ENCODE peak calls at places on chromosome 9, in eight cellular contexts. L is K562, G is SK-N-SH, C is endothelial cell of umbilical vein, D is prostate gland, M is GM23338, P is esophagus muscularis mucosa, X is SK-N-MC. F is an unnamed sample.

GRCh38 chr9:122195875-122196274 is 32.9 kb downstream of the LHX6 start:
- DNase-seq in L (no peak), G (no peak), C (no peak), D (no peak), M (no peak), P (no peak), X (no peak), F (no peak)

GRCh38 chr9:83425240-83425639 is 113.0 kb downstream of the FRMD3 start:
- DNase-seq in L (no peak), G (no peak), C (no peak), D (peak), M (no peak), P (no peak), X (no peak), F (no peak)

GRCh38 chr9:129102791-129103594 is 7.6 kb downstream of the CRAT start:
- DNase-seq in L (peak), G (peak), C (peak), D (no peak), M (peak), P (no peak), X (no peak), F (peak)

GRCh38 chr9:103707181-103707580 is 386.9 kb upstream of the SMC2 start:
- DNase-seq in L (no peak), G (no peak), C (no peak), D (no peak), M (no peak), P (no peak), X (no peak), F (no peak)

GRCh38 chr9:38333047-38333446 is 59.5 kb upstream of the ALDH1B1 start:
- DNase-seq in L (no peak), G (no peak), C (no peak), D (no peak), M (no peak), P (no peak), X (no peak), F (no peak)

GRCh38 chr9:126113176-126113575 is 213.5 kb upstream of the MVB12B start:
- DNase-seq in L (no peak), G (no peak), C (no peak), D (no peak), M (no peak), P (no peak), X (no peak), F (no peak)

GRCh38 chr9:33988219-33988890 is 60.3 kb downstream of the UBAP2 start:
- DNase-seq in L (no peak), G (no peak), C (no peak), D (no peak), M (no peak), P (no peak), X (no peak), F (no peak)

GRCh38 chr9:19498015-19498414 is 89.2 kb downstream of the ACER2 start:
- DNase-seq in L (no peak), G (no peak), C (no peak), D (no peak), M (no peak), P (peak), X (no peak), F (no peak)

GRCh38 chr9:35538361-35539234 is 48.7 kb downstream of the RUSC2 start:
- DNase-seq in L (no peak), G (peak), C (peak), D (no peak), M (peak), P (no peak), X (peak), F (peak)

GRCh38 chr9:18438300-18438925 is 35.5 kb upstream of the ADAMTSL1 start:
- DNase-seq in L (no peak), G (peak), C (peak), D (peak), M (peak), P (no peak), X (no peak), F (peak)

GRCh38 chr9:111910428-111910827 is 13.8 kb downstream of the UGCG start:
- DNase-seq in L (no peak), G (no peak), C (no peak), D (no peak), M (no peak), P (no peak), X (no peak), F (no peak)

GRCh38 chr9:86342269-86342668 is 11.9 kb downstream of the TUT7 start:
- DNase-seq in L (no peak), G (no peak), C (no peak), D (no peak), M (no peak), P (no peak), X (no peak), F (no peak)

GRCh38 chr9:132591244-132591643 is 8.8 kb downstream of the BARHL1 start:
- DNase-seq in L (no peak), G (no peak), C (no peak), D (no peak), M (peak), P (no peak), X (no peak), F (no peak)

GRCh38 chr9:16367605-16368424 is 502.7 kb downstream of the BNC2 start:
- DNase-seq in L (no peak), G (no peak), C (no peak), D (no peak), M (no peak), P (no peak), X (no peak), F (no peak)

GRCh38 chr9:107976767-107977166 is 487.2 kb upstream of the KLF4 start:
- DNase-seq in L (no peak), G (no peak), C (no peak), D (no peak), M (no peak), P (no peak), X (no peak), F (peak)

GRCh38 chr9:133707065-133707760 is 30.9 kb downstream of the SARDH start:
- DNase-seq in L (no peak), G (no peak), C (no peak), D (no peak), M (no peak), P (no peak), X (peak), F (no peak)

GRCh38 chr9:6049798-6050197 is 34.4 kb upstream of the RANBP6 start:
- DNase-seq in L (peak), G (no peak), C (peak), D (no peak), M (peak), P (no peak), X (no peak), F (no peak)

GRCh38 chr9:2645569-2645968 is 24.0 kb downstream of the VLDLR start:
- DNase-seq in L (no peak), G (no peak), C (no peak), D (no peak), M (no peak), P (no peak), X (no peak), F (no peak)

GRCh38 chr9:112119225-112120045 is 55.7 kb downstream of the SUSD1 start:
- DNase-seq in L (no peak), G (no peak), C (no peak), D (peak), M (no peak), P (peak), X (no peak), F (peak)

GRCh38 chr9:136806067-136806466 is 1.7 kb upstream of the RABL6 start:
- DNase-seq in L (no peak), G (no peak), C (no peak), D (no peak), M (no peak), P (no peak), X (no peak), F (no peak)

GRCh38 chr9:131235480-131235851 is 40.8 kb downstream of the FAM78A start:
- DNase-seq in L (no peak), G (no peak), C (no peak), D (no peak), M (no peak), P (no peak), X (no peak), F (no peak)

GRCh38 chr9:27548055-27548741 is 18.6 kb upstream of the MOB3B start:
- DNase-seq in L (no peak), G (peak), C (peak), D (no peak), M (peak), P (no peak), X (no peak), F (no peak)

GRCh38 chr9:130590305-130590704 is 10.9 kb downstream of the FUBP3 start:
- DNase-seq in L (no peak), G (no peak), C (no peak), D (no peak), M (no peak), P (no peak), X (no peak), F (no peak)

GRCh38 chr9:130471411-130472183 is 26.8 kb downstream of the ASS1 start:
- DNase-seq in L (no peak), G (no peak), C (no peak), D (no peak), M (no peak), P (no peak), X (no peak), F (no peak)

GRCh38 chr9:78973906-78974305 is 597.9 kb upstream of the TLE4 start:
- DNase-seq in L (no peak), G (no peak), C (no peak), D (no peak), M (peak), P (no peak), X (no peak), F (no peak)

GRCh38 chr9:7342229-7342628 is 457.3 kb downstream of the DMAC1 start:
- DNase-seq in L (no peak), G (no peak), C (no peak), D (no peak), M (peak), P (no peak), X (no peak), F (no peak)

GRCh38 chr9:112331676-112331955 is 1.8 kb downstream of the PTBP3 start:
- DNase-seq in L (no peak), G (no peak), C (peak), D (no peak), M (no peak), P (no peak), X (no peak), F (no peak)

GRCh38 chr9:96522371-96522770 is 72.4 kb downstream of the HABP4 start:
- DNase-seq in L (no peak), G (no peak), C (no peak), D (no peak), M (no peak), P (no peak), X (no peak), F (no peak)

GRCh38 chr9:96519095-96519494 is 69.1 kb downstream of the HABP4 start:
- DNase-seq in L (no peak), G (no peak), C (no peak), D (no peak), M (no peak), P (no peak), X (no peak), F (no peak)

GRCh38 chr9:96515629-96516470 is 65.9 kb downstream of the HABP4 start:
- DNase-seq in L (no peak), G (no peak), C (no peak), D (no peak), M (no peak), P (no peak), X (no peak), F (no peak)

GRCh38 chr9:96523429-96523828 is 73.5 kb downstream of the HABP4 start:
- DNase-seq in L (no peak), G (no peak), C (no peak), D (no peak), M (no peak), P (no peak), X (no peak), F (no peak)

GRCh38 chr9:96519726-96520125 is 69.8 kb downstream of the HABP4 start:
- DNase-seq in L (no peak), G (no peak), C (no peak), D (no peak), M (no peak), P (no peak), X (no peak), F (no peak)
- H3K27ac ChIP-seq in L (no peak), G (no peak), C (no peak), D (no peak), M (no peak), P (no peak), X (peak), F (no peak)

GRCh38 chr9:98087420-98088354 is 31.2 kb downstream of the NANS start:
- DNase-seq in L (no peak), G (no peak), C (peak), D (peak), M (peak), P (no peak), X (no peak), F (peak)
- TF ChIP-seq POLR2AphosphoS5 in L (no peak), G (no peak), C (peak), D (peak), M (no peak), P (peak), X (no peak), F (no peak)

DNA sequence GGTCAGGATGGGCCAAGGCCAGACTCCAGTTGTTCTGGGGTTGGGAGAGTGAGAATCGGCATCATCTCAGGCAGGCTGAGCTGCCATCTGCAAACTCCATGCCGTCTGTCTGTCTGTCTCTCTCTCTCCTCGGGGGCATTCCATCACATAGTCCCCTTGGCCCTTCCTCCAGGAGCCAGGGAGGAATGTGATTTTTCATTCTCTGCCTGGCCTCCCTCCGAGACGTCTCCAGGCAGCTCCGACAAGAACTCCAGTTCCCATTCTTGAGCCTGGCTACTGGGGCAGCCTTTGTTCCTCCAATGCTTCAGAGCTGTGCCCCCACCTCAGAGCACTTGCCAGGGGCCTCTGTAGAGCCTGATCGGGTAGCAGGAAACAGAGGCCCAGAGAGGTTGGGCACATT is 73.9 kb downstream of the COL27A1 start:
- DNase-seq in L (no peak), G (no peak), C (no peak), D (no peak), M (no peak), P (no peak), X (no peak), F (no peak)
- H3K4me3 ChIP-seq in L (no peak), G (no peak), C (no peak), D (no peak), M (no peak), P (no peak), X (no peak), F (no peak)

GRCh38 chr9:110240198-110240597 is 16.1 kb downstream of the TXN start:
- DNase-seq in L (no peak), G (no peak), C (no peak), D (no peak), M (no peak), P (no peak), X (no peak), F (no peak)
- H3K27ac ChIP-seq in L (no peak), G (no peak), C (no peak), D (no peak), M (no peak), P (no peak), X (no peak), F (no peak)

GRCh38 chr9:120436937-120437592 is 142.9 kb downstream of the CDK5RAP2 start:
- DNase-seq in L (no peak), G (no peak), C (no peak), D (no peak), M (no peak), P (no peak), X (no peak), F (no peak)
- TF ChIP-seq POLR2AphosphoS5 in L (no peak), G (no peak), C (no peak), D (no peak), M (no peak), P (no peak), X (no peak), F (peak)

GRCh38 chr9:89534888-89535287 is 37.0 kb upstream of the SEMA4D start:
- DNase-seq in L (no peak), G (no peak), C (no peak), D (no peak), M (no peak), P (no peak), X (no peak), F (no peak)

GRCh38 chr9:89535461-89535860 is 37.5 kb upstream of the SEMA4D start:
- DNase-seq in L (no peak), G (no peak), C (no peak), D (no peak), M (no peak), P (no peak), X (no peak), F (no peak)

GRCh38 chr9:89537166-89537565 is 39.3 kb upstream of the SEMA4D start:
- DNase-seq in L (no peak), G (peak), C (no peak), D (no peak), M (no peak), P (no peak), X (no peak), F (no peak)

GRCh38 chr9:89536145-89536574 is 38.2 kb upstream of the SEMA4D start:
- DNase-seq in L (no peak), G (no peak), C (no peak), D (no peak), M (no peak), P (no peak), X (no peak), F (no peak)

GRCh38 chr9:89536618-89537017 is 38.7 kb upstream of the SEMA4D start:
- DNase-seq in L (no peak), G (peak), C (no peak), D (no peak), M (no peak), P (no peak), X (no peak), F (no peak)
- H3K4me3 ChIP-seq in L (no peak), G (no peak), C (no peak), D (no peak), M (no peak), P (no peak), X (no peak), F (no peak)

DNA sequence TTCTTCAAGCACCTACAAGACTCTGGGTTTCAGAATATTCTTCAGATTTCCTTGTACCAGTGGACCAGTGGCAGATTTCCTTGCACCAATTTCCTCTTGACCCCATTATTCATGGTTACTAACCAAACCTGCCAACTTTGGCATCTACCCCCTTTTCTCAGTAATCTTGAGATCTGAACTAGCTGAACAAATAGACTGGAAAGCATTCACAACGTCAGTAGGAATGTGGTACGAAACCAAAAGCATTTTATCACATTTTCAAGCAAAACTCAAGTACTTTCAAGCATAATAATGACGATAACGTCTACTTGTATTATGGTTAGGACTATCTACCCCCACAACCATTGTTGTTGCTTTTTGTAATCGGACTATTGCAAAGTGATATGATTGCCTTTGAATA is 1217.3 kb downstream of the PTPRD start:
- DNase-seq in L (no peak), G (no peak), C (no peak), D (no peak), M (no peak), P (no peak), X (no peak), F (no peak)
- H3K27ac ChIP-seq in L (no peak), G (no peak), C (no peak), D (no peak), M (no peak), P (no peak), X (no peak), F (no peak)

GRCh38 chr9:124769451-124770358 is 1.4 kb downstream of the NR6A1 start:
- DNase-seq in L (peak), G (peak), C (peak), D (peak), M (peak), P (no peak), X (no peak), F (peak)

GRCh38 chr9:124770359-124771020 is 621 bp downstream of the NR6A1 start:
- DNase-seq in L (peak), G (peak), C (no peak), D (peak), M (peak), P (no peak), X (no peak), F (peak)

GRCh38 chr9:124771867-124772621 is 933 bp upstream of the NR6A1 start:
- DNase-seq in L (peak), G (peak), C (peak), D (peak), M (peak), P (peak), X (no peak), F (peak)

GRCh38 chr9:124773473-124774130 is 2.5 kb upstream of the NR6A1 start:
- DNase-seq in L (no peak), G (no peak), C (no peak), D (no peak), M (no peak), P (no peak), X (no peak), F (no peak)

GRCh38 chr9:124771021-124771866 is at the start of gene NR6A1:
- DNase-seq in L (peak), G (peak), C (peak), D (peak), M (peak), P (peak), X (peak), F (peak)
- TF ChIP-seq POLR2AphosphoS5 in L (peak), G (peak), C (no peak), D (peak), M (peak), P (peak), X (no peak), F (peak)

DNA sequence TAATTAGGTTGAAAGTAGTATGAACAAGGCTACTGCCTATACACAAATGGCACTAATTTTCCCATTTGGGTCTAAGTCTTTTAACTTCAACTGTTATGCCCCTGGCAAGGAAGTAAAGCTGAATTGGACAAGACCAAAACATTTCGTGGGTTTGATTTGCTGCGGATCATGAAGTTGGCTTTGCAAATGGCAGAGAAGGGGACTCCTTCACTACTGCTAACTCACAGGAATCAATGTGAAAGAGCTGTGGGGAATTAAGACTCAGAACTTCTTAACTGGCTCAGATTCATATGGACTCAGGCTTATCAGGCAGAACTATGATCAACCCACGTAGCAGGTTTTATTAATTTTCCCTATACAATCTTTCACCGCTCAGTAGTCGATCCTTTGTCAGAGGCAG is 73.8 kb upstream of the IFNE start:
- DNase-seq in L (no peak), G (no peak), C (peak), D (no peak), M (no peak), P (no peak), X (no peak), F (no peak)
- H3K4me3 ChIP-seq in L (no peak), G (no peak), C (peak), D (no peak), M (no peak), P (no peak), X (no peak), F (no peak)

GRCh38 chr9:81613002-81613750 is 76.2 kb downstream of the TLE1 start:
- DNase-seq in L (no peak), G (peak), C (peak), D (no peak), M (no peak), P (no peak), X (peak), F (peak)
- H3K27ac ChIP-seq in L (no peak), G (no peak), C (no peak), D (peak), M (peak), P (peak), X (peak), F (peak)

F was measured in upper lobe of left lung.